ENCODE peak calls at places on chromosomes 4 and X, in six cellular contexts. R is endodermal cell, U is uterus, X is left lung, S is A549, G is neuronal stem cell. L is an unnamed sample.

GRCh38 chr4:158253350-158253980 is 43.2 kb downstream of the TMEM144 start:
- DNase-seq in R (peak), U (peak), X (no peak), S (peak), G (peak), L (no peak)

GRCh38 chr4:124722069-124722468 is 9.5 kb upstream of the ANKRD50 start:
- DNase-seq in R (no peak), U (no peak), X (no peak), S (no peak), G (no peak), L (no peak)

GRCh38 chr4:186486172-186486571 is 69.2 kb downstream of the MTNR1A start:
- DNase-seq in R (no peak), U (no peak), X (no peak), S (no peak), G (peak), L (no peak)

GRCh38 chr4:128462104-128462783 is 174.6 kb upstream of the PGRMC2 start:
- DNase-seq in R (no peak), U (no peak), X (no peak), S (no peak), G (no peak), L (no peak)

GRCh38 chr4:184668511-184669114 is 19.1 kb downstream of the PRIMPOL start:
- DNase-seq in R (no peak), U (no peak), X (no peak), S (no peak), G (no peak), L (no peak)

GRCh38 chr4:176744091-176744490 is 48.6 kb downstream of the VEGFC start:
- DNase-seq in R (no peak), U (no peak), X (no peak), S (no peak), G (no peak), L (no peak)

GRCh38 chrX:30262763-30263162 is 15.8 kb downstream of the MAGEB1 start:
- DNase-seq in R (no peak), U (no peak), X (no peak), S (no peak), G (no peak), L (no peak)

GRCh38 chrX:121746105-121746504 is 698.7 kb downstream of the GLUD2 start:
- DNase-seq in R (no peak), U (no peak), X (no peak), S (no peak), G (no peak), L (no peak)

GRCh38 chrX:154321624-154322023 is 26.0 kb downstream of the TKTL1 start:
- DNase-seq in R (no peak), U (no peak), X (no peak), S (no peak), G (no peak), L (no peak)

GRCh38 chr4:176191974-176192373 is 3.4 kb downstream of the SPATA4 start:
- DNase-seq in R (no peak), U (no peak), X (no peak), S (no peak), G (no peak), L (no peak)

GRCh38 chrX:9913041-9913440 is 54.1 kb upstream of the CLDN34 start:
- DNase-seq in R (no peak), U (no peak), X (no peak), S (no peak), G (no peak), L (no peak)

GRCh38 chr4:128869801-128870509 is 60.5 kb downstream of the JADE1 start:
- DNase-seq in R (no peak), U (no peak), X (no peak), S (no peak), G (no peak), L (no peak)

GRCh38 chr4:107449611-107450369 is 270.2 kb downstream of the PAPSS1 start:
- DNase-seq in R (no peak), U (no peak), X (no peak), S (no peak), G (no peak), L (no peak)

GRCh38 chr4:184100297-184100885 is 117.3 kb downstream of the ENPP6 start:
- DNase-seq in R (peak), U (no peak), X (peak), S (peak), G (peak), L (peak)

GRCh38 chrX:119127643-119128042 is at the start of gene KIAA1210:
- DNase-seq in R (no peak), U (no peak), X (no peak), S (no peak), G (no peak), L (no peak)

GRCh38 chr4:26873391-26874026 is 12.9 kb downstream of the STIM2 start:
- DNase-seq in R (no peak), U (no peak), X (no peak), S (no peak), G (no peak), L (no peak)

GRCh38 chr4:141643557-141643956 is 7.2 kb downstream of the IL15 start:
- DNase-seq in R (no peak), U (no peak), X (no peak), S (peak), G (no peak), L (no peak)

GRCh38 chr4:154779362-154779947 is 1.6 kb upstream of the RBM46 start:
- DNase-seq in R (no peak), U (no peak), X (no peak), S (peak), G (peak), L (no peak)

GRCh38 chr4:152045781-152046571 is 285.2 kb upstream of the GATB start:
- DNase-seq in R (peak), U (no peak), X (peak), S (peak), G (peak), L (peak)

GRCh38 chr4:1805493-1806222 is 12.6 kb downstream of the FGFR3 start:
- DNase-seq in R (no peak), U (no peak), X (no peak), S (no peak), G (no peak), L (no peak)

GRCh38 chr4:155811171-155811570 is 52.4 kb downstream of the GUCY1B1 start:
- DNase-seq in R (no peak), U (no peak), X (no peak), S (no peak), G (no peak), L (no peak)

GRCh38 chrX:148649145-148649645 is 148.8 kb downstream of the AFF2 start:
- DNase-seq in R (no peak), U (no peak), X (no peak), S (no peak), G (no peak), L (no peak)

GRCh38 chr4:52748432-52748831 is 2.8 kb downstream of the ERVMER34-1 start:
- DNase-seq in R (no peak), U (no peak), X (no peak), S (no peak), G (no peak), L (no peak)

GRCh38 chr4:52751349-52751911 is at the start of gene ERVMER34-1:
- DNase-seq in R (peak), U (peak), X (peak), S (peak), G (peak), L (peak)

GRCh38 chr4:52752921-52753320 is 1.7 kb upstream of the ERVMER34-1 start:
- DNase-seq in R (no peak), U (no peak), X (no peak), S (no peak), G (no peak), L (no peak)

GRCh38 chr4:52750819-52751348 is 341 bp downstream of the ERVMER34-1 start:
- DNase-seq in R (no peak), U (peak), X (no peak), S (peak), G (no peak), L (peak)

DNA sequence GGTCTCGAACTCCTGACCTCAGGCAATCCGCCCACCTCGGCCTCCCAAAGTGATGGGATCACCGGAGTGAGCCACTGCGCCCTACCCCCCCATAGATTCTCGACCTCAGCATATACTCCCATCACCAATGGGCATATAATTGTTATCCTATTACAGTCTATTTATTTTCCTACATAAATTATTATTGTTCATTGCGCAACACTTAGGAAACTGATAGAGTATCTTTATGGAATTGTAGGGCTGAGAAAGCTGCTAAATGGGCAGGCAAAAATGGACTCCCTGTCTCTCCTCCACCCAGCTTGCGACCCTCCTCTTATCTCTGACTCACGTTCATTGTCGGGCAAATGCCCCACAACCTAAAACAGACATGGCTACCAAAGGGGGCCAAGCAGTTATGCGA is 1.0 kb downstream of the ERVMER34-1 start:
- DNase-seq in R (no peak), U (no peak), X (no peak), S (no peak), G (no peak), L (no peak)
- H3K4me3 ChIP-seq in R (no peak), U (no peak), X (no peak), S (no peak), G (no peak), L (no peak)

DNA sequence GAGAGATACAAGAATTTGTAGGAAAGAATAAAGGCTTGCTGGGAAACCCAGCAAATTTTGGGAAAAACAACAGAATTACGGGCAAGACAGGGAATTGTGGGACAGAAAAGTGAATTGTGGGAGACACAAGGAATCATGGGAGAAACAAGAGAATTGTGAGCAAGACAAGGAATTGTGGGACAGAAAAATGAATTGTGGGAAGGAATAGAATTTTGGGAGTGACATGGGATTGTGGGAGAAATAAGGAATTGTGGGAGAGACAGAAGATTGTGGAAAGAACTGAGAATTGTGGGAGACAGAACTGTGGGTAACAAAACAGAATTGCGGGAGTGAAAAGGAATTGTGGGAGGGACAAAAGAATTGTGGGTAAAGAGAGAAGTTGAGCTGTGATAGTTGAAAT is 1.2 kb upstream of the HCCS start:
- DNase-seq in R (no peak), U (no peak), X (no peak), S (no peak), G (no peak), L (no peak)
- H3K4me3 ChIP-seq in R (peak), U (no peak), X (no peak), S (peak), G (peak), L (no peak)

GRCh38 chr4:54539500-54540029 is 118.2 kb upstream of the KIT start:
- DNase-seq in R (peak), U (peak), X (peak), S (peak), G (peak), L (peak)
- H3K4me3 ChIP-seq in R (peak), U (peak), X (peak), S (peak), G (peak), L (peak)

GRCh38 chrX:136767104-136767941 is 13.4 kb downstream of the ARHGEF6 start:
- DNase-seq in R (peak), U (peak), X (peak), S (peak), G (peak), L (peak)
- H3K4me3 ChIP-seq in R (peak), U (peak), X (peak), S (peak), G (peak), L (peak)

GRCh38 chrX:73561791-73562190 is 1.2 kb upstream of the CHIC1 start:
- DNase-seq in R (no peak), U (no peak), X (no peak), S (no peak), G (no peak), L (no peak)

DNA sequence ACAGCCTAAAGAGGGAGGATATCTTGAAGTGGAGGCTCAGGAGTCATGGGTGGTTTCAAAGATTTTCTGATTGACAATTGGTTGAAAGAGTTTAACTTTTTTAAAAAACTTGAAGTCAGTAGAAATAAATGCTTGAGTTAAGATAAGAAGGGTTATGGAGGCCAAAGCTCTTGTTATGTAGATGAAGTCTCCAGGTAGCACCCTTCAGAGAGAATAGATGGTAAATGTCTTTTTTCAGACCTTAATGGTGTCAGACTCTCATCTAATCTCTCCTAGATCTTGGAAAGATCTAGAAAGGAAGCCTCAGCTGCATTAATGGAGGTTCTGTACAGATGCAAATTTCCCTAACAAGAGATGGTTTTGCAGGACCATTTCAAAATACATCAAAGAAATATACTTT is 6.8 kb upstream of the CHIC1 start:
- DNase-seq in R (no peak), U (no peak), X (no peak), S (no peak), G (no peak), L (no peak)
- H3K4me3 ChIP-seq in R (no peak), U (no peak), X (no peak), S (no peak), G (no peak), L (no peak)

GRCh38 chrX:19774905-19775304 is 112.5 kb downstream of the SH3KBP1 start:
- DNase-seq in R (no peak), U (no peak), X (no peak), S (no peak), G (no peak), L (no peak)

GRCh38 chrX:19772759-19773623 is 114.4 kb downstream of the SH3KBP1 start:
- DNase-seq in R (no peak), U (no peak), X (no peak), S (no peak), G (no peak), L (no peak)

GRCh38 chrX:19775830-19776498 is 111.4 kb downstream of the SH3KBP1 start:
- DNase-seq in R (no peak), U (no peak), X (no peak), S (no peak), G (no peak), L (no peak)

GRCh38 chrX:19769467-19769866 is 117.9 kb downstream of the SH3KBP1 start:
- DNase-seq in R (no peak), U (no peak), X (no peak), S (no peak), G (no peak), L (no peak)

GRCh38 chrX:19772306-19772705 is 115.1 kb downstream of the SH3KBP1 start:
- DNase-seq in R (no peak), U (no peak), X (no peak), S (no peak), G (no peak), L (no peak)
- H3K4me3 ChIP-seq in R (no peak), U (no peak), X (no peak), S (no peak), G (no peak), L (no peak)

DNA sequence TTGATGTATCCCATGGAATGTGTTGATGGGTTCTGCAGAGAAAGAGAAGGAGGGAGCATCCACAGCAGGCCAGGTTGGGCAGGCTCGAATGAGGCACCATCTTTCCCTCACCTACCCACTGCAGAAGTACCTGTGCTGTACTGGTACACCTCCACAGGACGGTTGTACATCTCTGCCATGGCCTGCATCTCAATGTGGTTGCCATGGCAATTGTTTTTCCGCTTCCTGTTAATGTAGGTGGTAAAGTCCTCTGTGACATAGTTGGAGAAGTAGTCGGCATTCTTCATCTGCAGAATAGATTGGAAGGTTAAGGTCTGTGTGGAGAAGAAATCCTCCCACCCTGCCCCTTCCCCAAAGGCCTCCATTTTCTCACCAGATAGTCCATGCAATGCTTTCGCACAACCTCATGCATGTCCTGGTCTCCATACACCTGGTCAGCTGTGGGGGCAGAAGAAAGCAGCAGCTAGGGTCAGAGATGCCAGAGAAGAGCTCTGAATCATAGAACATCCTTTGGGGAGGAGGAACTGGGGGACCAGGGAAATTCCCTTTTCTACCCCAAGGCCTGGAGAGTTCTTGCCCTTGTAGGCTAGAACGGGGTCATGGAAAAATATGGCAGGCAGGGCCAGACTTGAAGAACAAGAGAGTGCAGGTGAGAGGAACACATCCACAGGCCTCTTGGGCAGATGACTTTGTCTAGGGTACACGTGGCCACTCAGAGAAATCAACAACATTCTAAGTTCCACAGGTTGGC is 15.9 kb upstream of the PIM2 start:
- DNase-seq in R (no peak), U (no peak), X (no peak), S (no peak), G (no peak), L (no peak)
- H3K4me3 ChIP-seq in R (no peak), U (no peak), X (no peak), S (no peak), G (no peak), L (no peak)

DNA sequence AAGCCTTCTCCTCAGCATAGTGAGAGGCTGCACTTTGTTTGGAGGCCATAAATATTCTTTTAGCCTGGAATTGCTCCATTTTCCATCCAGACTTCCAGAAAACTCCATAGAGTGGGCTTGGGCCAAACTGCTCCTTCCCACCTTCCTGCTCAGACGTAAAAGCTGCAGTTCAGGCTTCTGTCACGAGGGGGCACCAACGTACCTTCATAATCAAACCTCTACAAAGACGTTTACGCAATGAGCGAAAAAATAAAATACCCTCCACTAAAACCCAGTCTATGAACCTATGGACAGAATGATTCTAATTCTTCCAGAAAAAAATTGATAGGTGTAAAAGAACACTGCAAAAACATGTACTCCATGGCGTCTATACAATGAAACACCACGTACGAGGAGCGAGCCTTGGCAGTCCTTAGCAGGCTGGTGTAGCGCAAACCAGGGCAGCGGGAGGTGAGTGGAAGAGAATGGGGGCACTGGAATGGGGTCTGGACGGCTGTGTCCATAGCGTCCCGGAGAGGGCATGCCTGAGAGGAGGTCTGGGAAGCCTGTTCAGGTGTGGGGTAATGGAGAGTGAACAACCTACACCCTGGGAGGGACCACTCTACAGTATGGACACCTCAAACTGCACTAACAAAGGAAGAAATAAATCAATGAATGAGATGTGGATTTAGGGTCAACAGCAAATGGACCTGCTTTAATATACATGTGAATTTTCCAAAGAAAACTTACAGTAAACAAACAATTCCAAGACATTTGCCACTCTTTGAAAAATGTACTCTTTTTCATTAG is 14.3 kb upstream of the RAB40A start:
- DNase-seq in R (peak), U (peak), X (peak), S (peak), G (peak), L (peak)
- H3K4me3 ChIP-seq in R (peak), U (peak), X (no peak), S (peak), G (peak), L (peak)

GRCh38 chr4:163540448-163540847 is 46.0 kb downstream of the TMA16 start:
- DNase-seq in R (no peak), U (no peak), X (no peak), S (no peak), G (no peak), L (no peak)
- H3K4me3 ChIP-seq in R (no peak), U (no peak), X (no peak), S (no peak), G (no peak), L (no peak)

GRCh38 chr4:114691865-114692264 is 93.3 kb downstream of the UGT8 start:
- DNase-seq in R (no peak), U (no peak), X (no peak), S (no peak), G (no peak), L (no peak)
- H3K4me3 ChIP-seq in R (no peak), U (no peak), X (no peak), S (no peak), G (no peak), L (no peak)

L was measured in lower lobe of right lung.